ENCODE peak calls at places on chromosomes 7 and 10, in five cellular contexts. One of them, this sample, is unnamed.

GRCh38 chr7:4909891-4910290 is 26.4 kb upstream of the RADIL start:
- DNase-seq in AG08395: no peak
- DNase-seq in Daoy: no peak
- DNase-seq in activated CD4-positive, alpha-beta T cell treated with anti-CD3 and anti-CD28 coated beads, Interleukin-2, amount 50 U/mL, for 24 hours: no peak
- DNase-seq in endothelial cell of umbilical vein: no peak
- DNase-seq in this sample: no peak

GRCh38 chr10:13567030-13567429 is 19.7 kb upstream of the PRPF18 start:
- DNase-seq in AG08395: no peak
- DNase-seq in Daoy: no peak
- DNase-seq in activated CD4-positive, alpha-beta T cell treated with anti-CD3 and anti-CD28 coated beads, Interleukin-2, amount 50 U/mL, for 24 hours: no peak
- DNase-seq in endothelial cell of umbilical vein: no peak
- DNase-seq in this sample: no peak

GRCh38 chr7:131095346-131095745 is 232.3 kb upstream of the MKLN1 start:
- DNase-seq in AG08395: no peak
- DNase-seq in Daoy: no peak
- DNase-seq in activated CD4-positive, alpha-beta T cell treated with anti-CD3 and anti-CD28 coated beads, Interleukin-2, amount 50 U/mL, for 24 hours: no peak
- DNase-seq in endothelial cell of umbilical vein: no peak
- DNase-seq in this sample: no peak

GRCh38 chr10:72720814-72721665 is 29.1 kb downstream of the MCU start:
- DNase-seq in AG08395: no peak
- DNase-seq in Daoy: no peak
- DNase-seq in activated CD4-positive, alpha-beta T cell treated with anti-CD3 and anti-CD28 coated beads, Interleukin-2, amount 50 U/mL, for 24 hours: no peak
- DNase-seq in endothelial cell of umbilical vein: peak; percentile 67
- DNase-seq in this sample: no peak

GRCh38 chr10:98339790-98340189 is 71.8 kb upstream of the LOXL4 start:
- DNase-seq in AG08395: no peak
- DNase-seq in Daoy: no peak
- DNase-seq in activated CD4-positive, alpha-beta T cell treated with anti-CD3 and anti-CD28 coated beads, Interleukin-2, amount 50 U/mL, for 24 hours: no peak
- DNase-seq in endothelial cell of umbilical vein: no peak
- DNase-seq in this sample: no peak

GRCh38 chr7:388023-388355 is 98.0 kb downstream of the FOXL3 start:
- DNase-seq in AG08395: no peak
- DNase-seq in Daoy: peak; percentile 0
- DNase-seq in activated CD4-positive, alpha-beta T cell treated with anti-CD3 and anti-CD28 coated beads, Interleukin-2, amount 50 U/mL, for 24 hours: no peak
- DNase-seq in endothelial cell of umbilical vein: no peak
- DNase-seq in this sample: no peak

GRCh38 chr7:15648461-15648961 is 38.0 kb downstream of the MEOX2 start:
- DNase-seq in AG08395: no peak
- DNase-seq in Daoy: no peak
- DNase-seq in activated CD4-positive, alpha-beta T cell treated with anti-CD3 and anti-CD28 coated beads, Interleukin-2, amount 50 U/mL, for 24 hours: no peak
- DNase-seq in endothelial cell of umbilical vein: peak; percentile 75
- DNase-seq in this sample: no peak

GRCh38 chr10:113476191-113476590 is 76.7 kb upstream of the HABP2 start:
- DNase-seq in AG08395: peak; percentile 40
- DNase-seq in Daoy: no peak
- DNase-seq in activated CD4-positive, alpha-beta T cell treated with anti-CD3 and anti-CD28 coated beads, Interleukin-2, amount 50 U/mL, for 24 hours: no peak
- DNase-seq in endothelial cell of umbilical vein: no peak
- DNase-seq in this sample: peak; percentile 11

GRCh38 chr10:104659809-104660208 is 18.7 kb downstream of the SORCS3 start:
- DNase-seq in AG08395: no peak
- DNase-seq in Daoy: no peak
- DNase-seq in activated CD4-positive, alpha-beta T cell treated with anti-CD3 and anti-CD28 coated beads, Interleukin-2, amount 50 U/mL, for 24 hours: no peak
- DNase-seq in endothelial cell of umbilical vein: no peak
- DNase-seq in this sample: no peak

GRCh38 chr7:106896268-106896667 is 31.2 kb downstream of the PIK3CG start:
- DNase-seq in AG08395: no peak
- DNase-seq in Daoy: no peak
- DNase-seq in activated CD4-positive, alpha-beta T cell treated with anti-CD3 and anti-CD28 coated beads, Interleukin-2, amount 50 U/mL, for 24 hours: no peak
- DNase-seq in endothelial cell of umbilical vein: no peak
- DNase-seq in this sample: no peak

GRCh38 chr10:47222461-47222860 is 77.5 kb upstream of the GDF10 start:
- DNase-seq in AG08395: no peak
- DNase-seq in Daoy: no peak
- DNase-seq in activated CD4-positive, alpha-beta T cell treated with anti-CD3 and anti-CD28 coated beads, Interleukin-2, amount 50 U/mL, for 24 hours: no peak
- DNase-seq in endothelial cell of umbilical vein: no peak
- DNase-seq in this sample: no peak

This sample was measured in HFFc6.